ENCODE peak calls at places on chromosomes 13 and 19, in five cellular contexts. A, W, X, Z and T are unnamed samples.

GRCh38 chr19:47310819-47311218 is 1.2 kb downstream of the C5AR1 start:
- ATAC-seq in Z (no peak), A (no peak), X (peak), W (peak), T (no peak)

GRCh38 chr13:41942462-41943094 is 18.3 kb downstream of the VWA8 start:
- ATAC-seq in W (peak), X (peak), Z (no peak), A (no peak), T (no peak)

GRCh38 chr13:40597735-40598365 is 68.6 kb downstream of the FOXO1 start:
- ATAC-seq in X (peak), Z (no peak), W (peak), A (no peak), T (no peak)

GRCh38 chr19:12648088-12648487 is 18.5 kb downstream of the MAN2B1 start:
- ATAC-seq in A (no peak), W (peak), Z (no peak), X (peak), T (peak)

GRCh38 chr13:30607908-30608307 is 9.8 kb upstream of the USPL1 start:
- ATAC-seq in A (peak), W (no peak), Z (peak), X (peak), T (no peak)

GRCh38 chr19:18768997-18769891 is 21.9 kb downstream of the COMP start:
- ATAC-seq in W (no peak), X (peak), Z (no peak), A (no peak), T (no peak)

GRCh38 chr19:16075430-16076153 is 703 bp upstream of the TPM4 start:
- ATAC-seq in Z (no peak), X (no peak), W (no peak), A (no peak), T (no peak)

GRCh38 chr19:11480927-11481776 is at the start of gene ELAVL3:
- ATAC-seq in W (no peak), Z (no peak), A (no peak), X (no peak), T (no peak)

GRCh38 chr13:101265934-101266333 is 150.4 kb downstream of the NALCN start:
- ATAC-seq in W (no peak), A (no peak), X (no peak), Z (no peak), T (no peak)

GRCh38 chr13:27147530-27148170 is 24.0 kb downstream of the USP12 start:
- ATAC-seq in W (no peak), X (no peak), A (peak), Z (peak), T (no peak)

GRCh38 chr19:5091576-5092215 is 122.8 kb downstream of the KDM4B start:
- ATAC-seq in X (no peak), Z (no peak), A (no peak), W (no peak), T (peak)

GRCh38 chr13:31408927-31409326 is 209.2 kb downstream of the B3GLCT start:
- ATAC-seq in W (no peak), Z (no peak), A (no peak), X (no peak), T (peak)

GRCh38 chr19:7535993-7536685 is 622 bp downstream of the PNPLA6 start:
- ATAC-seq in X (no peak), W (no peak), A (peak), Z (no peak), T (no peak)

GRCh38 chr19:41923045-41923788 is 5.0 kb downstream of the ERFL start:
- ATAC-seq in W (no peak), X (no peak), Z (no peak), A (no peak), T (no peak)

GRCh38 chr19:32646556-32646955 is 28.4 kb downstream of the ANKRD27 start:
- ATAC-seq in Z (no peak), W (no peak), A (peak), X (no peak), T (no peak)